ENCODE peak calls at places on chromosomes 13 and 19, in four cellular contexts. F is HepG2, Q is GM12878, A is K562. B is an unnamed sample.

GRCh38 chr19:10636304-10636972 is 11.1 kb downstream of the SLC44A2 start:
- DNase-seq in F (no peak), Q (no peak), A (no peak), B (peak; percentile 61)

GRCh38 chr19:3285647-3286176 is 61.3 kb downstream of the CELF5 start:
- DNase-seq in F (peak; percentile 59), Q (no peak), A (peak; percentile 98), B (no peak)

GRCh38 chr13:113804017-113804702 is 45.1 kb downstream of the TMEM255B start:
- DNase-seq in F (no peak), Q (no peak), A (no peak), B (peak; percentile 9)

GRCh38 chr19:42069619-42070293 is at the start of gene GRIK5:
- DNase-seq in F (no peak), Q (no peak), A (no peak), B (peak; percentile 51)

GRCh38 chr19:56263319-56263718 is 9.2 kb upstream of the EDDM13 start:
- DNase-seq in F (no peak), Q (no peak), A (no peak), B (no peak)

GRCh38 chr13:87669379-87669978 is 1.7 kb upstream of the SLITRK5 start:
- DNase-seq in F (peak; percentile 9), Q (no peak), A (peak; percentile 9), B (no peak)

GRCh38 chr13:43730642-43731041 is 56.1 kb downstream of the ENOX1 start:
- DNase-seq in F (no peak), Q (no peak), A (no peak), B (no peak)

GRCh38 chr13:97921146-97921776 is 32.2 kb upstream of the IPO5 start:
- DNase-seq in F (no peak), Q (no peak), A (no peak), B (no peak)

GRCh38 chr13:48945626-48946025 is 30.1 kb upstream of the FNDC3A start:
- DNase-seq in F (no peak), Q (no peak), A (no peak), B (no peak)

GRCh38 chr19:16673226-16673625 is 12.3 kb downstream of the TMEM38A start:
- DNase-seq in F (no peak), Q (no peak), A (no peak), B (no peak)

GRCh38 chr19:827710-828321 is at the start of gene AZU1:
- DNase-seq in F (no peak), Q (no peak), A (no peak), B (no peak)

GRCh38 chr13:114097893-114098688 is 34.3 kb downstream of the RASA3 start:
- DNase-seq in F (no peak), Q (no peak), A (no peak), B (peak; percentile 9)

GRCh38 chr13:36965767-36966166 is 33.4 kb downstream of the ALG5 start:
- DNase-seq in F (no peak), Q (no peak), A (no peak), B (no peak)

GRCh38 chr13:98260357-98261164 is 83.5 kb upstream of the RNF113B start:
- DNase-seq in F (no peak), Q (no peak), A (no peak), B (no peak)

GRCh38 chr19:19597809-19598306 is 20.6 kb downstream of the PBX4 start:
- DNase-seq in F (peak; percentile 27), Q (peak; percentile 99), A (no peak), B (no peak)

GRCh38 chr19:13019330-13019729 is 24.1 kb downstream of the NFIX start:
- DNase-seq in F (no peak), Q (no peak), A (no peak), B (no peak)

GRCh38 chr19:33267706-33268105 is 34.6 kb downstream of the CEBPA start:
- DNase-seq in F (no peak), Q (no peak), A (no peak), B (no peak)

GRCh38 chr19:3914199-3914598 is 18.7 kb upstream of the NMRK2 start:
- DNase-seq in F (no peak), Q (no peak), A (no peak), B (no peak)

GRCh38 chr19:38683393-38684077 is 36.1 kb downstream of the ACTN4 start:
- DNase-seq in F (peak; percentile 96), Q (no peak), A (peak; percentile 75), B (peak; percentile 81)

GRCh38 chr19:38684862-38685665 is 37.6 kb downstream of the ACTN4 start:
- DNase-seq in F (no peak), Q (no peak), A (no peak), B (no peak)

GRCh38 chr19:38682872-38683392 is 35.5 kb downstream of the ACTN4 start:
- DNase-seq in F (no peak), Q (no peak), A (no peak), B (no peak)

GRCh38 chr19:38685666-38686529 is 38.4 kb downstream of the ACTN4 start:
- DNase-seq in F (peak; percentile 65), Q (no peak), A (no peak), B (no peak)

DNA sequence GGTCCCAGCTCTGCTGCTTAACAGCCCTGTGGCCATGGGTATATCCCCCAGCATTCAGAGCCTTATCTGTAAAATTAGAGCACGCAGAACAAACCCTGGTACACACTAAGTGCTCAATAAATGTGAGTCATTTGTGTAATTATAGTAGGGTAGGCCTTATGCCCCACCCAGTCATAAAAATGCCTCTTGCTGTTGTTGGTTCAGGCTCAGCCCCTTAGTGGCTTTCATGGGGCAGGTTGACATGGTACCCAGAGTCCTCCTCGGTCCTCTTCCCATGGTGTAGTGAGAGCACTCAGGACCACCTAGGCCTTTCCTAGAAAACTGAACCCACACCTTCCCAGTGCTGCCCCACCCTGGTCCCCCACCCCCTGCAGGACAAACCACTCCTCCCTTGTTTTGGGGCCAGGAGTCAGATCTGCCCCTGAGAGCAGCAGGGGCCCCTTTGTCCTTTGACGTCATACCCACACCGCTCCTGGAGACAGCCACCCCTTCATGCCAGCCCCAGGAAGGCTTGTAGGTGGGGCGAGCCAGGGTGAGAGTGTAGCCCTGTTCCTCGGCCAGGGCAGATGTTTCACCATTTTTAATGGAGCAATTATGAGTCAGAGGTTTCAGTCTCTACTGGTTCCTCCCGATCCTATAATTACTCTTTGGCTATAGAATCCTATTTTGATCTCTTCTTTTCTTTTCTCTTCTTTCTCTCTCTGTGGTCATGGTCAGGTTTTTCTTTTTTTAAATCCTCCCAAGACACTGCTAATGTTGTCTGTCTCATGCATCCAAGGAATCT is 36.8 kb downstream of the ACTN4 start:
- DNase-seq in F (no peak), Q (no peak), A (peak; percentile 69), B (no peak)
- TF ChIP-seq CREB1 in F (no peak), Q (peak; percentile 62), A (no peak), B (no peak)

DNA sequence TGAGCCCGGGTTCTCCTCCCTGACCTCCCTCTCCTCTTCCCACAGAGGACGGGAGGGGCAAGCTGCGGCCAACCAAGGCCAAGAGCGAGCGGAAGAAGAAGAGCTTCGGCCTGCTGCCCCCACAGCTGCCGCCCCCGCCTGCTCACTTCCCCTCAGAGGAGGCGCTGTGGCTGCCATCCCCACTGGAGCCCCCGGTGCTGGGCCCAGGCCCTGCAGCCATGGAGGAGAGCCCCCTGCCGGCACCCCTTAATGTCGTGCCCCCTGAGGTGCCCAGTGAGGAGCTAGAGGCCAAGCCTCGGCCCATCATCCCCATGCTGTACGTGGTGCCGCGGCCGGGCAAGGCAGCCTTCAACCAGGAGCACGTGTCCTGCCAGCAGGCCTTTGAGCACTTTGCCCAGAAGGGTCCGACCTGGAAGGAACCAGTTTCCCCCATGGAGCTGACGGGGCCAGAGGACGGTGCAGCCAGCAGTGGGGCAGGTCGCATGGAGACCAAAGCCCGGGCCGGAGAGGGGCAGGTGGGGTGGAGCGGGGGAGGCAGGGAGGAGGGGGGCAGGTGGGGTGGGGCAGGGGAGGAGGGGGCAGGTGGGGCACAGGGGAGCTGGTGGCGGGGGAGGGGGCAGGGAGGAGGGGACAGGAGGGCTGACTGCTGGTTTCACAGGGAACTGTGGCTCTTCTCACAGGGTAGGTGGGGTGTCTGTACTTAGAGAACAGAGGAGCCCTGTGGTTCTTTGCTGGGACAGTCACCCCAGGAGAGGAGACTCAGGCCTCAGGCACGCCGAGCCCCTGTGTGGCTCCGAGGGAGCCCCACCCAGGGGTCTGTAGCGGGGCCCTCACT is 162.3 kb downstream of the KDM4B start:
- DNase-seq in F (no peak), Q (peak; percentile 48), A (peak; percentile 76), B (peak; percentile 38)
- TF ChIP-seq CBFB in F (no peak), Q (peak; percentile 76), A (no peak), B (no peak)

DNA sequence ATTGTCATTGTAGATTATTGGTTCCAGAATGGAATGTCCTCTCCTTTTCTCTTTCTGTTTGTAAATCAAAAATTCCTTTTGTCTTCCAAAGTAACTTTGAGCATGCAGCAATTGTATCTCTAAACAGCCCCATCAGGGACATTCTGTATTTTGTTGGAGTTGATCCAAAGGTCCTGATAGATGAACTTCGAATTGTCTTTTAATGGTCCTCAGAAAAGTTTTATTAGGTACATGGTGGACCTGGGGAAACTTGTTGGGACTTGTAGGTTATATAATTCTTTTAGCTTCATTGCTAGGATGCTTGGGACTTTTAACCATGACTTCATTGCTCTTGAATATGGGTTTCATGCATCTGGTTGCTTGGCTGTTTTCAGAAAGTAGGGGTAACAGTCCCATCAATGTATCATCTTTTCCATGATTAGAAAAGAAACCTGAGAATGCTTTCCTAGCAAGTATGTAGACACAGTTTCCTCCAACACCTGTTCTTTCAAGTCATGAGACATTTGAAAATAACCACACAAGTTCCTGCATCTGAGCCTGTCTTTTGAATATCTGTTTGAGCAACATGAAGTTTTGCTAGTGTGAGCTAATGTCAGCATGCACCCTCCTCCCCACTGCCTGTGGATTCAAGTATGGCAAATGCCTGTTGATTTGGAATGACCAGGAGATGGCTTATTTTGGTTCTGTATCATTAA is 413.1 kb downstream of the KCNRG start:
- DNase-seq in F (no peak), Q (no peak), A (no peak), B (no peak)
- TF ChIP-seq CREB1 in F (no peak), Q (no peak), A (no peak), B (no peak)

GRCh38 chr19:1906985-1907562 is 1.9 kb downstream of the ADAT3 start:
- DNase-seq in F (no peak), Q (no peak), A (no peak), B (no peak)
- TF ChIP-seq CBFB in F (no peak), Q (no peak), A (no peak), B (no peak)

GRCh38 chr19:58380037-58380735 is 644 bp downstream of the ZNF837 start:
- DNase-seq in F (peak; percentile 83), Q (no peak), A (no peak), B (no peak)
- TF ChIP-seq CREB1 in F (no peak), Q (no peak), A (no peak), B (no peak)

GRCh38 chr13:50566646-50567045 is 276.8 kb downstream of the DLEU7 start:
- DNase-seq in F (no peak), Q (no peak), A (no peak), B (no peak)
- TF ChIP-seq CBFB in F (no peak), Q (no peak), A (no peak), B (no peak)

GRCh38 chr13:34361528-34361927 is 543.6 kb downstream of the RFC3 start:
- DNase-seq in F (no peak), Q (no peak), A (no peak), B (no peak)
- TF ChIP-seq CREB1 in F (no peak), Q (no peak), A (no peak), B (no peak)

GRCh38 chr13:32503727-32504126 is 34.9 kb downstream of the N4BP2L2 start:
- DNase-seq in F (peak; percentile 74), Q (no peak), A (no peak), B (no peak)
- TF ChIP-seq CBFB in F (no peak), Q (no peak), A (no peak), B (no peak)